ENCODE peak calls at places on chromosome 2, in four cellular contexts. W is GM06990, Q is fibroblast of mammary gland, C is fibroblast of pulmonary artery. Z is an unnamed sample.

GRCh38 chr2:49972699-49973098 is 818.4 kb upstream of the FSHR start:
- DNase-seq in W (no peak), Q (no peak), C (no peak), Z (no peak)

GRCh38 chr2:69026026-69026425 is 13.0 kb downstream of the ANTXR1 start:
- DNase-seq in W (peak; percentile 17), Q (peak; percentile 61), C (peak; percentile 72), Z (no peak)

GRCh38 chr2:88856409-88857135 is 165.1 kb downstream of the RPIA start:
- DNase-seq in W (no peak), Q (no peak), C (no peak), Z (no peak)

GRCh38 chr2:86028763-86029381 is 76.8 kb downstream of the POLR1A start:
- DNase-seq in W (no peak), Q (peak; percentile 18), C (peak; percentile 92), Z (no peak)

GRCh38 chr2:42359304-42359749 is 1.7 kb downstream of the COX7A2L start:
- DNase-seq in W (no peak), Q (no peak), C (no peak), Z (no peak)

GRCh38 chr2:168157926-168158325 is 89.5 kb downstream of the STK39 start:
- DNase-seq in W (no peak), Q (no peak), C (peak; percentile 48), Z (no peak)

GRCh38 chr2:170140561-170140960 is 37.4 kb upstream of the MYO3B start:
- DNase-seq in W (no peak), Q (no peak), C (no peak), Z (no peak)

GRCh38 chr2:121550669-121551068 is 20.0 kb downstream of the RNU4ATAC start:
- DNase-seq in W (no peak), Q (no peak), C (no peak), Z (no peak)

GRCh38 chr2:112724611-112725525 is 4.0 kb downstream of the NT5DC4 start:
- DNase-seq in W (peak; percentile 53), Q (no peak), C (no peak), Z (no peak)

GRCh38 chr2:200765139-200765951 is 46.4 kb upstream of the BZW1 start:
- DNase-seq in W (no peak), Q (peak; percentile 97), C (peak; percentile 87), Z (no peak)

GRCh38 chr2:201262718-201263117 is 2.4 kb downstream of the CASP8 start:
- DNase-seq in W (no peak), Q (no peak), C (no peak), Z (no peak)

GRCh38 chr2:26670171-26670570 is 22.4 kb upstream of the KCNK3 start:
- DNase-seq in W (no peak), Q (peak; percentile 64), C (peak; percentile 60), Z (no peak)

GRCh38 chr2:45134726-45135125 is 125.5 kb upstream of the SIX2 start:
- DNase-seq in W (no peak), Q (peak; percentile 69), C (peak; percentile 79), Z (no peak)

GRCh38 chr2:186664644-186665043 is 29.2 kb upstream of the FAM171B start:
- DNase-seq in W (no peak), Q (no peak), C (no peak), Z (no peak)
- TF ChIP-seq CTCF in W (no peak), Q (no peak), C (no peak), Z (no peak)

DNA sequence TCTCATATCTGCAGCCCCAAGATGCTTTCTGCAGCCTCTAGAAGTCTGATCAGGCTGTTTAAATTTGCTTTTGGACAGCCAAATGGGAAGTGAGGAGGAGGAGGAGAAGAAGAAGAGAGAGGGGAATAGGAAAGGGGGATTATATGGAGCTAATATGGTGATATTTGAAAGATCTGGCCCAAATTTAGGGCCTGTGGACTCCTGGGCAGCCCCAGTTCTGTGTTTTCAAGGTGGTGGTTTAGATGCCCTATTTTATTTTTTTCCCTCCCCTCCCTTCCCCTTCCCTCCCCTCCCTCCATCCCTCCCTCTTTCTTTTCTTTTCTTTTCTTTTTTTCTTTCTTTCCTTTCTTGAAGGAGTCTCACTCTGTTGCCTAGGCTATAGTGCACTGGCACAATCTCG is 39.1 kb downstream of the RHOB start:
- DNase-seq in W (no peak), Q (no peak), C (no peak), Z (no peak)
- TF ChIP-seq CTCF in W (no peak), Q (no peak), C (no peak), Z (no peak)

GRCh38 chr2:231925303-231926179 is 655 bp downstream of the NPPC start:
- DNase-seq in W (peak; percentile 70), Q (peak; percentile 86), C (peak; percentile 90), Z (peak; percentile 84)

GRCh38 chr2:231924889-231925275 is 1.3 kb downstream of the NPPC start:
- DNase-seq in W (no peak), Q (no peak), C (no peak), Z (no peak)

GRCh38 chr2:231926761-231927565 is 767 bp upstream of the NPPC start:
- DNase-seq in W (no peak), Q (no peak), C (no peak), Z (no peak)

GRCh38 chr2:231927566-231927890 is 1.3 kb upstream of the NPPC start:
- DNase-seq in W (no peak), Q (no peak), C (no peak), Z (no peak)

DNA sequence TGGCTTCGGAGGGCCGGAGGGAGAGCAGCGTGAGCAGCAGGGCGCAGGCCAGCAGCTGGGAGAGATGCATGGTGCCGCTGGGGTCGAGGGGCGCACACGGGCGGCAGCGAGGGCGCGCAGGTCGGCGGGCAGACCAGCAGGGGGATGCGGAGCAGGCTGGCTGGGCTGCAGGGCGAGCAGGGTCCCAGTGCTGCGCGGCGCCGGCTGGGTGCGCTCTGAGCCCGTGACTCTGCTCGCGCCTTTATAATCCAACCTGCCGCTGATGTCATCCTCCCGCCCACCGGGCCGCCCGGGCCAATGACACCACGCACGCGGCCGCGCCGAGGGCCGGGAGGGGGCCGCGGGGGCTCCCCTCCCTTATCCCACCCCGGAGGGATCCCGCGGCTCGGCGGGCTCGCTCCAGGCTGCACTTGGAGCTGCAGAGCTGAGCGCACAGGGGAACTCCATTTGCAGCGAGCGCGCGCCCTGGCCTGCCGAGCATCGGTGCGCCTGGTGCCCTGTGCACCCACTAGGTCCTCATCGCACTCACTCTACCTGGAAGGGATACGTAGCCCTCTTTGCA is at the start of gene NPPC:
- DNase-seq in W (peak; percentile 79), Q (peak; percentile 40), C (peak; percentile 48), Z (peak; percentile 85)
- TF ChIP-seq CTCF in W (peak; percentile 39), Q (no peak), C (peak; percentile 9), Z (peak; percentile 61)

GRCh38 chr2:99692785-99693184 is 203.0 kb upstream of the REV1 start:
- DNase-seq in W (no peak), Q (no peak), C (no peak), Z (no peak)
- TF ChIP-seq CTCF in W (no peak), Q (peak; percentile 5), C (no peak), Z (no peak)

GRCh38 chr2:74585406-74586182 is 31.1 kb downstream of the DOK1 start:
- DNase-seq in W (no peak), Q (no peak), C (no peak), Z (no peak)
- TF ChIP-seq CTCF in W (peak; percentile 36), Q (no peak), C (no peak), Z (no peak)